ENCODE peak calls at places on chromosome 18, in seven cellular contexts. Q is heart left ventricle, K is colonic mucosa, R is breast epithelium, X is lung, S is thyroid gland, J is mammary epithelial cell. D is an unnamed sample. For H3K27me3, the result is how much of the 10 kb centered on the place peaks cover.

GRCh38 chr18:574456-575228 is 5.5 kb upstream of the CETN1 start:
- DNase-seq in Q (no peak), K (no peak), R (no peak), X (no peak), S (no peak), J (no peak), D (no peak)

GRCh38 chr18:76496200-76496890 is 1.3 kb upstream of the ZNF516 start:
- DNase-seq in Q (peak), K (peak), R (no peak), X (peak), S (peak), J (no peak), D (peak)

GRCh38 chr18:70333757-70334156 is 44.9 kb downstream of the SOCS6 start:
- DNase-seq in Q (no peak), K (no peak), R (no peak), X (peak), S (no peak), J (peak), D (no peak)

GRCh38 chr18:52422985-52423601 is 83.1 kb downstream of the DCC start:
- DNase-seq in Q (no peak), K (no peak), R (no peak), X (no peak), S (no peak), J (no peak), D (peak)

GRCh38 chr18:9898792-9899549 is 13.2 kb downstream of the TXNDC2 start:
- DNase-seq in Q (no peak), K (no peak), R (no peak), X (no peak), S (no peak), J (peak), D (no peak)

GRCh38 chr18:58202406-58202730 is 158.3 kb downstream of the NEDD4L start:
- DNase-seq in Q (no peak), K (peak), R (peak), X (no peak), S (no peak), J (peak), D (no peak)

GRCh38 chr18:9707381-9708056 is 582 bp upstream of the RAB31 start:
- DNase-seq in Q (no peak), K (no peak), R (no peak), X (no peak), S (no peak), J (no peak), D (no peak)

GRCh38 chr18:39414009-39414700 is 1848.6 kb upstream of the CELF4 start:
- DNase-seq in Q (no peak), K (no peak), R (no peak), X (no peak), S (no peak), J (peak), D (no peak)

GRCh38 chr18:75376004-75376403 is 51.5 kb downstream of the SMIM21 start:
- DNase-seq in Q (no peak), K (no peak), R (no peak), X (no peak), S (no peak), J (no peak), D (no peak)

GRCh38 chr18:31738460-31739407 is 21.9 kb downstream of the SLC25A52 start:
- DNase-seq in Q (no peak), K (no peak), R (no peak), X (no peak), S (no peak), J (peak), D (no peak)

GRCh38 chr18:61823595-61823994 is 69.2 kb downstream of the RNF152 start:
- DNase-seq in Q (no peak), K (no peak), R (no peak), X (no peak), S (no peak), J (no peak), D (no peak)

GRCh38 chr18:75351409-75351808 is 76.1 kb downstream of the SMIM21 start:
- DNase-seq in Q (no peak), K (no peak), R (no peak), X (no peak), S (no peak), J (no peak), D (no peak)

GRCh38 chr18:80253871-80254492 is 6.7 kb upstream of the PARD6G start:
- DNase-seq in Q (no peak), K (no peak), R (no peak), X (peak), S (peak), J (no peak), D (no peak)

GRCh38 chr18:22563098-22563707 is 145.5 kb upstream of the CTAGE1 start:
- DNase-seq in Q (peak), K (peak), R (peak), X (no peak), S (peak), J (peak), D (peak)

GRCh38 chr18:25561923-25562322 is 210.0 kb upstream of the ZNF521 start:
- DNase-seq in Q (no peak), K (no peak), R (no peak), X (no peak), S (peak), J (peak), D (no peak)

GRCh38 chr18:68035709-68036522 is 519.4 kb upstream of the DSEL start:
- DNase-seq in Q (peak), K (no peak), R (no peak), X (no peak), S (no peak), J (no peak), D (no peak)

GRCh38 chr18:36314098-36314497 is 16.6 kb downstream of the FHOD3 start:
- DNase-seq in Q (no peak), K (no peak), R (no peak), X (no peak), S (no peak), J (no peak), D (no peak)

GRCh38 chr18:3615374-3615773 is 165.4 kb downstream of the TGIF1 start:
- DNase-seq in Q (no peak), K (no peak), R (no peak), X (no peak), S (no peak), J (no peak), D (no peak)

GRCh38 chr18:23716966-23717365 is 27.7 kb downstream of the LAMA3 start:
- DNase-seq in Q (no peak), K (no peak), R (no peak), X (no peak), S (no peak), J (peak), D (no peak)

GRCh38 chr18:1018211-1018651 is 113.6 kb downstream of the ADCYAP1 start:
- DNase-seq in Q (no peak), K (no peak), R (no peak), X (no peak), S (no peak), J (no peak), D (no peak)

GRCh38 chr18:57674891-57675290 is 53.3 kb upstream of the NARS1 start:
- DNase-seq in Q (no peak), K (no peak), R (no peak), X (no peak), S (no peak), J (no peak), D (no peak)

GRCh38 chr18:24380163-24380747 is 17.4 kb downstream of the OSBPL1A start:
- DNase-seq in Q (no peak), K (no peak), R (no peak), X (no peak), S (no peak), J (no peak), D (no peak)

GRCh38 chr18:49464718-49465598 is 4.5 kb upstream of the DYM start:
- DNase-seq in Q (no peak), K (no peak), R (no peak), X (no peak), S (no peak), J (no peak), D (no peak)

GRCh38 chr18:24987271-24987932 is 364.6 kb downstream of the ZNF521 start:
- DNase-seq in Q (peak), K (no peak), R (peak), X (no peak), S (no peak), J (peak), D (no peak)

GRCh38 chr18:14924226-14924625 is 176.3 kb downstream of the ANKRD30B start:
- DNase-seq in Q (no peak), K (peak), R (no peak), X (no peak), S (no peak), J (peak), D (no peak)

GRCh38 chr18:74115046-74115445 is 32.6 kb downstream of the FBXO15 start:
- DNase-seq in Q (no peak), K (no peak), R (no peak), X (no peak), S (no peak), J (no peak), D (no peak)

GRCh38 chr18:48781041-48781989 is 169.4 kb downstream of the SMAD7 start:
- DNase-seq in Q (peak), K (peak), R (peak), X (peak), S (peak), J (no peak), D (peak)

GRCh38 chr18:51279367-51279984 is 82.0 kb upstream of the MEX3C start:
- DNase-seq in Q (no peak), K (no peak), R (no peak), X (no peak), S (no peak), J (no peak), D (no peak)

GRCh38 chr18:23057096-23057495 is 78.2 kb upstream of the CABLES1 start:
- DNase-seq in Q (no peak), K (no peak), R (no peak), X (no peak), S (no peak), J (no peak), D (no peak)

GRCh38 chr18:75031717-75032317 is 177.1 kb downstream of the PTGR3 start:
- DNase-seq in Q (no peak), K (no peak), R (no peak), X (no peak), S (no peak), J (no peak), D (no peak)

GRCh38 chr18:5451130-5451529 is 92.7 kb downstream of the EPB41L3 start:
- DNase-seq in Q (no peak), K (no peak), R (no peak), X (no peak), S (no peak), J (no peak), D (no peak)

GRCh38 chr18:23616258-23616657 is 30.0 kb upstream of the NPC1 start:
- DNase-seq in Q (no peak), K (no peak), R (no peak), X (no peak), S (no peak), J (no peak), D (no peak)

GRCh38 chr18:25737710-25738251 is 352.6 kb downstream of the SS18 start:
- DNase-seq in Q (no peak), K (no peak), R (peak), X (no peak), S (no peak), J (peak), D (no peak)

GRCh38 chr18:24656044-24656443 is 195.6 kb downstream of the HRH4 start:
- DNase-seq in Q (no peak), K (no peak), R (no peak), X (no peak), S (no peak), J (no peak), D (no peak)

GRCh38 chr18:5721924-5722323 is 173.4 kb downstream of the TMEM200C start:
- DNase-seq in Q (no peak), K (no peak), R (no peak), X (no peak), S (no peak), J (no peak), D (no peak)

GRCh38 chr18:2104620-2105462 is 466.5 kb downstream of the METTL4 start:
- DNase-seq in Q (peak), K (peak), R (no peak), X (peak), S (peak), J (peak), D (peak)

GRCh38 chr18:47877892-47878291 is 52.6 kb downstream of the SMAD2 start:
- DNase-seq in Q (no peak), K (no peak), R (no peak), X (no peak), S (no peak), J (no peak), D (no peak)

GRCh38 chr18:74282359-74283254 is 9.2 kb downstream of the CYB5A start:
- DNase-seq in Q (no peak), K (peak), R (no peak), X (peak), S (no peak), J (no peak), D (peak)

GRCh38 chr18:62690416-62690815 is 24.9 kb upstream of the PHLPP1 start:
- DNase-seq in Q (no peak), K (no peak), R (no peak), X (no peak), S (no peak), J (no peak), D (no peak)

DNA sequence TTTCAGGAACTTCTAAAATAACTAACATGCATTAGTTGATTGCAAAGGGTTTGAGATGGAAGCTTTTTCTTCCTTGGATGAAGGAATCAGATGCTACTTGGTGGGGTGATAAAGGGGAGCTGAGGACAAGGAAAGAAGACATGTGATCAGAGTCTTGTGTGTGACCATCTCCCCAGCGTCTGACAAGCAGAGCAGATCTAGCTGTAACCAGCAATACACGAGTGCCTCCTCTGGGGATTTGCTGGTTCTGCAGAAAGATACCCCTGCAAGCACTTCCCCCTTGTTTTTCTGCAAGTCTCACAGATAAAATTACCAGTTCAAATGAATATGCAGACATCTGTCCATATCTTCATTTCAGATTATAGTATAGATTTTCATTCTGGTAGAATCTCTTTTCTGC is 2.7 kb downstream of the CDH7 start:
- DNase-seq in Q (no peak), K (peak), R (no peak), X (no peak), S (no peak), J (no peak), D (no peak)
- H3K27ac ChIP-seq in Q (no peak), K (no peak), R (no peak), X (no peak), S (no peak), J (no peak), D (no peak)

GRCh38 chr18:64037812-64038414 is 68.0 kb downstream of the SERPINB8 start:
- DNase-seq in Q (no peak), K (no peak), R (no peak), X (no peak), S (no peak), J (peak), D (no peak)

GRCh38 chr18:64026350-64026749 is 56.5 kb downstream of the SERPINB8 start:
- DNase-seq in Q (no peak), K (no peak), R (no peak), X (no peak), S (no peak), J (no peak), D (no peak)

GRCh38 chr18:64027931-64028695 is 58.2 kb downstream of the SERPINB8 start:
- DNase-seq in Q (no peak), K (no peak), R (no peak), X (no peak), S (no peak), J (no peak), D (no peak)

GRCh38 chr18:64032312-64032711 is 62.4 kb downstream of the SERPINB8 start:
- DNase-seq in Q (no peak), K (no peak), R (no peak), X (no peak), S (no peak), J (no peak), D (no peak)
- H3K27me3 ChIP-seq in Q (under half), K (under half), R (under half), X (under half), S (under half), J (under half), D (under half)

DNA sequence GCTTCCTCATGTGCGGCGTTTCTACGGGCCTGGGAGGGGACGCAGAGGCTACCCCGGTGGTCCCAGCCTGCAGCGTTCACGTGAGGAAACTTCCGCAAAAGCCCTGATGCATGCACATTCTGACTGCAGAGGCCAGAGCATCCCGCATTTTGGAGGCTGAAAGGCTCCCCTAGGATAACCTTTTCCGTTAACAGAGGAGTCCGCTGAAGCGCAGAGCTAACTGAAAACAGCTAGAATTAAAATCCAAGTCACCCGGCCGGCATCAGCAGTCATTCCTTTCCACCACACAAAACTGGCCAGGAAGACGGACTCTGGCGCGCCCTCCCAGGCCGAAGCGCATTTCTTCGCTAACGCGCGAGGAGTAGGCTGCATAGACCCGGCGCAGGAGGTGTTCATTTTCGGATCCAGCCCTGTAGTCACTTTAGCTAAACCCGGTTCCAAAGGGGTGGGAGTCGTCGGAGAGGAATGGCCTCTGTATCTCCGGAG is 747 bp upstream of the TUBB6 start:
- DNase-seq in Q (peak), K (peak), R (peak), X (no peak), S (peak), J (peak), D (peak)
- H3K27ac ChIP-seq in Q (peak), K (peak), R (peak), X (peak), S (peak), J (peak), D (peak)

DNA sequence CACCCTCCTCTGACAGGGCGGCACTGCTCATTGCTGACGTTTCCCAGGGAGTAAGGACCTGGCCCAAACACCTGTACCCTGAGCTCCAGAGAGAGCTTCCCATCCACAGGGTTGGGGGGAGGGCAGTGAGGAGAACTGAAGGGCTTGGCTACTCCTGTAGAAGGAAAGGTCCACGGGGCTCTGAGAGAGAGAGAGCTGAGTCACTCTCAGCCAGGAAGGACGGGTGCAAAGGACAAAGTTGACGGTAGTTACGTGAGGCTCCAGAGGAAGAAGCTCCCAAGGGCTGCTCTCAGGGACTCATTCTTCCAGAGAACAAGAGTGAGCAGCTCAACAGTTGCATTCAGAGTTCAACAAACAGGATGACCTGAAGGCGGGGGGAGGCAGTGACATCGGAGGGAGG is 852.5 kb downstream of the GALR1 start:
- DNase-seq in Q (no peak), K (no peak), R (no peak), X (no peak), S (no peak), J (no peak), D (no peak)
- H3K27me3 ChIP-seq in Q (under half), K (under half), R (under half), X (under half), S (under half), J (under half), D (under half)

GRCh38 chr18:7090771-7091170 is 26.8 kb downstream of the LAMA1 start:
- DNase-seq in Q (no peak), K (no peak), R (no peak), X (no peak), S (no peak), J (no peak), D (no peak)
- H3K27ac ChIP-seq in Q (no peak), K (no peak), R (peak), X (no peak), S (peak), J (peak), D (no peak)

GRCh38 chr18:35306588-35307250 is 16.7 kb upstream of the ZSCAN30 start:
- DNase-seq in Q (no peak), K (no peak), R (no peak), X (no peak), S (no peak), J (no peak), D (no peak)

GRCh38 chr18:35303610-35304009 is 13.6 kb upstream of the ZSCAN30 start:
- DNase-seq in Q (no peak), K (no peak), R (no peak), X (no peak), S (no peak), J (no peak), D (no peak)
- H3K27me3 ChIP-seq in Q (under half), K (under half), R (under half), X (under half), S (under half), J (under half), D (under half)

GRCh38 chr18:37421349-37422080 is 144.1 kb downstream of the CELF4 start:
- DNase-seq in Q (no peak), K (no peak), R (no peak), X (no peak), S (no peak), J (no peak), D (no peak)
- H3K27ac ChIP-seq in Q (no peak), K (no peak), R (no peak), X (no peak), S (no peak), J (no peak), D (no peak)

DNA sequence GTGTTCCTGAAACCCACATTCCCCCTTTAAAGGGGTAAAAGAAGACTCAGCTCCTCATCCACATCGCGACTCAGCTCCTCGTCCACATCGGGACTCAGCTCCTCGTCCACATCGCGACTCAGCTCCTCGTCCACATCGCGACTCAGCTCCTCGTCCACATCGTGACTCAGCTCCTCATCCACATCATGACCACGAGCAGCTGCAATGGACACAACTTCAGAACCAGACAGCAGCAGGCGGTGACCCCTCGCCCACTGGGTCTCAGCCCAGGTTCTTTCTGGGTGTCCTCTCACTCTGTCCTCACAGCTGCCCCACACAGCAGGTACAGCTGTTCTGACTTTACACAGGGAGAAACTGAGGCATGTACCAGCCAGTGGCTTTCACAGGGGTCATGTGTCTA is 163.5 kb upstream of the SALL3 start:
- DNase-seq in Q (no peak), K (no peak), R (no peak), X (no peak), S (no peak), J (no peak), D (no peak)
- H3K27me3 ChIP-seq in Q (under half), K (under half), R (under half), X (under half), S (under half), J (under half), D (under half)

DNA sequence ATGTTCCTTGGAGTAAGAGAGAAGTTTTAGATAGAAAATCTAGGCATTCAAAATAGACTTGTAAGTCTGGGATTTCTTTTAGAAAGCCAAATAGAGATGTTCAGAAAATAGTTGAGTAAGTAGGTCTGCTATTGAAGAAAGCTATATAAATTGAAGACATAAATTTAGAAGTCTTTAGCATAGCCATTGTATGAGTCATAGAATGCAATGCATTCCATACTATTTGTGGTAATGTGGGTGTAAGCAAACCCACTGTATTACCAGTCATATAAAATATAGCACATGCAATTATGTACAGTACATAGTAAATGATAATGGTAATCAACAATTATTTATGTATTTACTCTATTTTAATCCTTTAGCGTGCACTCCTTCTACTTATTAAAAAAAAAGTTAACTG is 14.1 kb downstream of the MC4R start:
- DNase-seq in Q (no peak), K (no peak), R (no peak), X (no peak), S (no peak), J (peak), D (no peak)
- H3K27ac ChIP-seq in Q (no peak), K (no peak), R (no peak), X (no peak), S (no peak), J (no peak), D (no peak)

D was measured in body of pancreas.